ENCODE peak calls at places on chromosomes 6 and 20, in ten cellular contexts. T, R, I, M, F, Q, W, H, P and U are unnamed samples.

GRCh38 chr6:113936093-113936934 is 34.6 kb downstream of the HDAC2 start:
- DNase-seq in T (no peak), R (no peak), I (no peak), M (peak), F (peak), Q (peak), W (peak), H (no peak), P (no peak), U (peak)

GRCh38 chr6:149963462-149964242 is at the start of gene ULBP1:
- DNase-seq in T (peak), R (peak), I (peak), M (peak), F (peak), Q (peak), W (peak), H (peak), P (peak), U (peak)

GRCh38 chr20:2751868-2752630 is 48.4 kb downstream of the CPXM1 start:
- DNase-seq in T (no peak), R (peak), I (no peak), M (no peak), F (peak), Q (no peak), W (no peak), H (peak), P (peak), U (no peak)

GRCh38 chr6:137816133-137816579 is 50.9 kb upstream of the TNFAIP3 start:
- DNase-seq in T (no peak), R (no peak), I (no peak), M (no peak), F (no peak), Q (no peak), W (no peak), H (no peak), P (no peak), U (no peak)

GRCh38 chr20:62537649-62538292 is 62.0 kb upstream of the GATA5 start:
- DNase-seq in T (no peak), R (no peak), I (no peak), M (no peak), F (no peak), Q (no peak), W (no peak), H (no peak), P (no peak), U (no peak)

GRCh38 chr6:130075879-130076278 is 57.5 kb downstream of the L3MBTL3 start:
- DNase-seq in T (no peak), R (no peak), I (no peak), M (no peak), F (no peak), Q (no peak), W (no peak), H (no peak), P (no peak), U (no peak)

GRCh38 chr6:163338671-163339405 is 75.7 kb upstream of the QKI start:
- DNase-seq in T (no peak), R (no peak), I (peak), M (peak), F (no peak), Q (no peak), W (no peak), H (no peak), P (no peak), U (no peak)

GRCh38 chr6:116629467-116630063 is 13.3 kb downstream of the RSPH4A start:
- DNase-seq in T (no peak), R (no peak), I (no peak), M (no peak), F (no peak), Q (no peak), W (no peak), H (no peak), P (no peak), U (no peak)

GRCh38 chr6:153437193-153437592 is 306.1 kb upstream of the RGS17 start:
- DNase-seq in T (no peak), R (no peak), I (no peak), M (no peak), F (no peak), Q (no peak), W (no peak), H (no peak), P (no peak), U (no peak)

GRCh38 chr6:137099689-137100398 is 55.1 kb upstream of the IL20RA start:
- DNase-seq in T (no peak), R (no peak), I (no peak), M (no peak), F (no peak), Q (no peak), W (no peak), H (no peak), P (no peak), U (no peak)

GRCh38 chr6:152462716-152463115 is 174.4 kb downstream of the SYNE1 start:
- DNase-seq in T (no peak), R (no peak), I (no peak), M (no peak), F (no peak), Q (no peak), W (no peak), H (no peak), P (no peak), U (no peak)

GRCh38 chr20:61742097-61742805 is 323.4 kb downstream of the TAF4 start:
- DNase-seq in T (no peak), R (no peak), I (no peak), M (no peak), F (no peak), Q (no peak), W (no peak), H (no peak), P (no peak), U (no peak)

GRCh38 chr20:17696287-17696686 is 3.5 kb upstream of the BANF2 start:
- DNase-seq in T (no peak), R (no peak), I (no peak), M (no peak), F (no peak), Q (no peak), W (no peak), H (no peak), P (no peak), U (no peak)

GRCh38 chr20:57145089-57145631 is 121.3 kb downstream of the BMP7 start:
- DNase-seq in T (no peak), R (no peak), I (no peak), M (no peak), F (no peak), Q (no peak), W (no peak), H (no peak), P (no peak), U (no peak)

GRCh38 chr6:37860226-37860839 is 40.8 kb downstream of the ZFAND3 start:
- DNase-seq in T (no peak), R (no peak), I (no peak), M (peak), F (peak), Q (no peak), W (peak), H (no peak), P (no peak), U (no peak)

GRCh38 chr20:4929686-4930397 is 71.5 kb downstream of the SLC23A2 start:
- DNase-seq in T (no peak), R (no peak), I (no peak), M (no peak), F (no peak), Q (no peak), W (no peak), H (no peak), P (no peak), U (no peak)

GRCh38 chr6:55033021-55033546 is 141.2 kb upstream of the HCRTR2 start:
- DNase-seq in T (no peak), R (no peak), I (no peak), M (no peak), F (no peak), Q (no peak), W (no peak), H (no peak), P (no peak), U (no peak)

GRCh38 chr6:57224769-57225515 is 2.8 kb upstream of the RAB23 start:
- DNase-seq in T (no peak), R (no peak), I (no peak), M (no peak), F (no peak), Q (no peak), W (no peak), H (no peak), P (no peak), U (no peak)

GRCh38 chr20:46307139-46307998 is 929 bp downstream of the CDH22 start:
- DNase-seq in T (no peak), R (peak), I (peak), M (no peak), F (peak), Q (no peak), W (peak), H (peak), P (peak), U (no peak)

GRCh38 chr20:20499469-20499868 is 131.6 kb downstream of the INSM1 start:
- DNase-seq in T (no peak), R (no peak), I (no peak), M (no peak), F (no peak), Q (no peak), W (no peak), H (no peak), P (no peak), U (no peak)

GRCh38 chr6:148183776-148184175 is 158.9 kb upstream of the SASH1 start:
- DNase-seq in T (no peak), R (no peak), I (no peak), M (no peak), F (no peak), Q (no peak), W (no peak), H (no peak), P (no peak), U (no peak)

GRCh38 chr6:93418113-93418447 is 1.3 kb downstream of the EPHA7 start:
- DNase-seq in T (no peak), R (no peak), I (no peak), M (no peak), F (no peak), Q (no peak), W (no peak), H (no peak), P (no peak), U (no peak)

GRCh38 chr6:98929498-98930060 is 18.2 kb downstream of the FBXL4 start:
- DNase-seq in T (no peak), R (no peak), I (no peak), M (no peak), F (no peak), Q (no peak), W (no peak), H (no peak), P (no peak), U (peak)

GRCh38 chr20:35756404-35756803 is 14.3 kb upstream of the RBM39 start:
- DNase-seq in T (no peak), R (no peak), I (no peak), M (no peak), F (no peak), Q (no peak), W (no peak), H (no peak), P (no peak), U (no peak)

GRCh38 chr6:40348591-40348990 is 238.6 kb downstream of the LRFN2 start:
- DNase-seq in T (peak), R (no peak), I (no peak), M (no peak), F (no peak), Q (no peak), W (no peak), H (no peak), P (peak), U (no peak)

GRCh38 chr6:68008445-68008844 is 626.6 kb upstream of the ADGRB3 start:
- DNase-seq in T (no peak), R (no peak), I (no peak), M (no peak), F (no peak), Q (no peak), W (no peak), H (no peak), P (no peak), U (no peak)

GRCh38 chr6:73180718-73181619 is 44.3 kb downstream of the KHDC1L start:
- DNase-seq in T (no peak), R (no peak), I (no peak), M (peak), F (peak), Q (peak), W (no peak), H (no peak), P (no peak), U (peak)

GRCh38 chr6:127118505-127119360 is at the start of gene RSPO3:
- DNase-seq in T (no peak), R (no peak), I (peak), M (no peak), F (peak), Q (no peak), W (peak), H (peak), P (no peak), U (no peak)

GRCh38 chr20:37349517-37350491 is 3.9 kb downstream of the SRC start:
- DNase-seq in T (no peak), R (no peak), I (peak), M (no peak), F (peak), Q (no peak), W (no peak), H (peak), P (no peak), U (no peak)

GRCh38 chr20:31764641-31765305 is 25.7 kb downstream of the TPX2 start:
- DNase-seq in T (no peak), R (no peak), I (no peak), M (no peak), F (no peak), Q (peak), W (no peak), H (no peak), P (no peak), U (no peak)

GRCh38 chr6:64680446-64680845 is 1026.6 kb downstream of the EYS start:
- DNase-seq in T (no peak), R (no peak), I (no peak), M (peak), F (no peak), Q (no peak), W (no peak), H (no peak), P (no peak), U (no peak)

GRCh38 chr6:149211046-149211571 is 106.4 kb upstream of the TAB2 start:
- DNase-seq in T (no peak), R (no peak), I (no peak), M (no peak), F (no peak), Q (no peak), W (no peak), H (no peak), P (no peak), U (no peak)

GRCh38 chr6:167973092-167973880 is 24.2 kb upstream of the KIF25 start:
- DNase-seq in T (no peak), R (no peak), I (no peak), M (no peak), F (no peak), Q (no peak), W (no peak), H (no peak), P (no peak), U (no peak)

GRCh38 chr6:154386848-154387717 is 30.5 kb upstream of the IPCEF1 start:
- DNase-seq in T (no peak), R (no peak), I (no peak), M (peak), F (peak), Q (peak), W (no peak), H (no peak), P (no peak), U (peak)

GRCh38 chr20:32511358-32512046 is 73.6 kb downstream of the NOL4L start:
- DNase-seq in T (no peak), R (no peak), I (no peak), M (no peak), F (no peak), Q (no peak), W (no peak), H (no peak), P (no peak), U (no peak)

DNA sequence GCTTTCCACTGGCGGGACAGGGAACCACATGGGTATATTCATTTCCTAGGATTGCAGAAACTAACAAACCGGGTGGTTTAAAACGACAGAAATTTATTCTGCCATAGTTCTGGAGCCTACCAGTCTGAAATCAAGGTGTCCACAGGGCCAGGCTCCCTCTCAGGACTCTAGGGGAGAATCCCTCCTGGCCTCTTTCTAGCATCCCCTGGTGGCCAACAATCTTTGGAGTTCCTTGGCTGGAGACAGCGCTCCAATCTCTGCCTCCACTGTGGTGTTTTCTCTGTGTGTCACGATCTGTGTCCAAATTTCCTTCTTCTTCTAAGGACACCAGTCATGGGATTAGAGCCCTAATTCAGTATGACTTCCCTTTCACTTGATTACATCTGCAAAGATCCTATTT is 95.0 kb downstream of the SCML4 start:
- DNase-seq in T (no peak), R (no peak), I (no peak), M (no peak), F (no peak), Q (no peak), W (no peak), H (no peak), P (no peak), U (no peak)
- TF ChIP-seq CTCF in T (no peak), R (no peak), I (no peak), M (peak), F (no peak), Q (peak), W (no peak), H (no peak), P (no peak), U (peak)

GRCh38 chr6:30884521-30885480 is 482 bp downstream of the DDR1 start:
- DNase-seq in T (no peak), R (peak), I (peak), M (no peak), F (no peak), Q (no peak), W (peak), H (peak), P (peak), U (no peak)
- TF ChIP-seq CTCF in T (no peak), R (no peak), I (no peak), M (no peak), F (no peak), Q (no peak), W (no peak), H (no peak), P (no peak), U (no peak)

DNA sequence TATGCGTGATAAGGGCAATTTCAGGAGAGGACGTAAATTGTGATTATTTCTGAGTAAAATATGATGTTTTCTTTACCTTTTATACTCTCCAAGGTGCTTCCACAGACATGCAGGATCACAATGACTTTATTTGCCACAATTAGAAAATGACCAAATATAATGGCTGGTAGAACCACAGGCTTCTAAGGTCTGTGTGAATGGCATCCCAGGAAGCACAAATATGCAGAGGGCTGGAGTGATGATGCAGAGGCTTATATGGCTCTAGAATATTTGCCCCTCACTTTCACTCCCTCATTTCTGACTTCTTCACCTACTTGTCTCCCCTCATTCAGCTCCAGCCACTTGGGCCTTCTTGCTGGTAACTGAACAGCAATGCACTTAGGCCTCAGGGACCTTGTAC is 502.1 kb upstream of the MAP3K7 start:
- DNase-seq in T (no peak), R (no peak), I (no peak), M (no peak), F (no peak), Q (no peak), W (no peak), H (no peak), P (no peak), U (no peak)
- TF ChIP-seq CTCF in T (no peak), R (no peak), I (no peak), M (no peak), F (no peak), Q (no peak), W (no peak), H (no peak), P (no peak), U (no peak)

GRCh38 chr6:32894085-32895005 is 40.4 kb downstream of the PSMB9 start:
- DNase-seq in T (peak), R (peak), I (peak), M (peak), F (peak), Q (peak), W (peak), H (peak), P (peak), U (peak)
- TF ChIP-seq CTCF in T (no peak), R (no peak), I (no peak), M (no peak), F (no peak), Q (no peak), W (peak), H (no peak), P (no peak), U (no peak)

DNA sequence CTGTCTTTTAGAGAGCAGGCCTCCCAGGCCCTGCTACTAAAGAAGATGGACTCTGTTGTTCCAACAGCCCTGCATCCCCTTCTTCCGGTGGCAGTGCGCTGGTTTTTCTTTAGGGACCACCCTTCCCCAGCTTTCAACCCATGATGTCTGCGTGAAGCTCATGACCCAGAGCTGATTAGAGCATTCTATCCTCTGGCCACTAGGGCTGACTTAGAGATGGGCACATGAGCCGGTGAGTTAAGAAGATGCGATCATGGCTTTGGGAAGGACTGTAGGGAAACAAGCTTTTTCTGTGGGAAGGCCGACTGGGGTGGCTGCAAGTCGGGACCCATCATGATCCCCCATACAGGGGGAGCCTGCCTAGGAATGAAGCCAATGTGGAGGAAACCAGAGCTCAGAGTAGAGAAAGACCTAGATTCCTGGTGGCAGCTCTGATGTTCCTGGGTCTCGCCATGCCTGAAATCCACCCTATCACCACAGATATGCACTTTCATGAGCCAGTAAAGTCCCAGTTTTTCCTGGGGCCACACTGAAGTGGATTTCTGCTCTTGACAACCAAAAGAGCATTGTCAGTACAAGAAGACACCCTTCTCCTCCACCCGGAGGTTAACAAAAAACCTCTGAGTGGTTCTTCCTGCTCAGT is 29.1 kb upstream of the STX16 start:
- DNase-seq in T (no peak), R (no peak), I (no peak), M (no peak), F (peak), Q (no peak), W (no peak), H (no peak), P (no peak), U (no peak)
- TF ChIP-seq CTCF in T (no peak), R (no peak), I (peak), M (peak), F (no peak), Q (peak), W (peak), H (no peak), P (no peak), U (peak)

GRCh38 chr6:28969129-28969528 is 36.0 kb downstream of the ZNF311 start:
- DNase-seq in T (no peak), R (no peak), I (no peak), M (no peak), F (no peak), Q (no peak), W (no peak), H (no peak), P (no peak), U (no peak)
- TF ChIP-seq CTCF in T (no peak), R (no peak), I (no peak), M (no peak), F (no peak), Q (no peak), W (no peak), H (no peak), P (no peak), U (peak)

DNA sequence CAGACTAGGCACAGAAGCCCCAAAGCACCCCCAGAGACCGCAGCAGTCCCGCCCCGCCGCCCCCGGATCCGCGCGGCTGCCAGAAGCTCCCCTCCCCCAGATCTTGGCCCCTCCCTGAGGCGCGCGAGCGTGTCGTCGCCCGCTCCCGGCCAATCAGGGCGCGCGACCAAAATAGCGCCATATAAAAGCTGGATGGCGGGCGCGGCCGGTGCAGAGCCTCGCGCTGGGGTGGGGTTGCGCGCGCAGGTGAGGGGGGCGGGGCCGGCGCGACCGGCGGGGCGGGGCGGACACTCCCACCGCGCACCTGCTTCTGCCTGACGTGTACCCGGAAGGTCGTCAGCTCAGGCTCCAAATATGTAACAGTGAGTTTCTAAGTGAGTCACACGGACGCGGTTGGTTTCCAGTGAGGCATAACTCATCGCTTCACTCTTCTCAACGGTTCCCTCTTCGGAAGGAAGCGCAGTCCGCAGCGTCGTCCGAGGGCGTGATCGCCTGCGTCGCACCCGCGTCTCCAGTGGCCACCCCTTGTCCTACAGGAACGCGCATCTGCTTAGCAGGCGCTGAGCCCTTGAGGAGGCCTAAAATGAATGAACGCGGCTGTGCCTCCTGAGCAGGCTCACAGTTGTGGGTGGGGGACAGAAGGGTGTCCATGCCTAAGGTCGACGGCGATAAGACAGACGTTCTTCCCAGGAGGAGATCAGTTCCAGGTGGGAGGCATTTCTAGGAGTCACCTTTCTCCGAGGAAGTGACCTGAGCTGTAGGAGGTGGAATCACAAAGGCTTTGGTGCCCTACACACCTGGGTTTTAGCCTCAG is 50.6 kb upstream of the EZR start:
- DNase-seq in T (peak), R (peak), I (peak), M (peak), F (peak), Q (no peak), W (peak), H (peak), P (peak), U (peak)
- TF ChIP-seq CTCF in T (no peak), R (no peak), I (no peak), M (no peak), F (no peak), Q (no peak), W (peak), H (peak), P (no peak), U (peak)